ENCODE peak calls at places on chromosomes 1 and 21, in six cellular contexts. V, N, E, U, Z and B are unnamed samples.

GRCh38 chr1:173444757-173445156 is 32.4 kb upstream of the PRDX6 start:
- DNase-seq in E (no peak), V (no peak), N (no peak), Z (no peak), U (no peak), B (no peak)

GRCh38 chr1:33338495-33339211 is 17.8 kb upstream of the A3GALT2 start:
- DNase-seq in V (no peak), U (peak; percentile 87), E (no peak), N (no peak), Z (no peak), B (no peak)

GRCh38 chr1:175186371-175187160 is 6.0 kb downstream of the KIAA0040 start:
- DNase-seq in U (no peak), N (no peak), Z (no peak), V (no peak), E (no peak), B (no peak)

GRCh38 chr1:157302199-157302497 is 164.0 kb upstream of the ETV3 start:
- DNase-seq in Z (no peak), N (no peak), V (no peak), E (no peak), U (no peak), B (no peak)

GRCh38 chr1:91020486-91020885 is 1.3 kb downstream of the ZNF644 start:
- DNase-seq in U (peak; percentile 19), Z (no peak), N (no peak), E (no peak), V (no peak), B (no peak)

GRCh38 chr1:46797696-46798470 is 963 bp upstream of the CYP4B1 start:
- DNase-seq in E (no peak), Z (no peak), U (no peak), V (no peak), N (no peak), B (no peak)

GRCh38 chr1:178500091-178500770 is 3.5 kb upstream of the CLEC20A start:
- DNase-seq in E (peak; percentile 29), V (no peak), Z (no peak), U (no peak), N (no peak), B (no peak)

GRCh38 chr1:45236136-45236535 is 29.7 kb upstream of the ZSWIM5 start:
- DNase-seq in E (no peak), Z (no peak), U (no peak), N (no peak), V (no peak), B (no peak)

GRCh38 chr1:84698151-84698651 is 7.9 kb upstream of the SSX2IP start:
- DNase-seq in E (no peak), V (no peak), N (no peak), U (peak; percentile 94), Z (no peak), B (no peak)

GRCh38 chr1:8302181-8302681 is 15.7 kb upstream of the SLC45A1 start:
- DNase-seq in Z (no peak), U (no peak), V (no peak), E (no peak), N (no peak), B (no peak)

GRCh38 chr1:59422921-59423575 is 126.2 kb downstream of the FGGY start:
- DNase-seq in Z (no peak), U (no peak), E (no peak), N (peak; percentile 97), V (no peak), B (peak; percentile 45)

GRCh38 chr1:234500269-234500668 is 21.3 kb upstream of the TARBP1 start:
- DNase-seq in V (no peak), E (no peak), U (no peak), N (no peak), Z (no peak), B (no peak)

GRCh38 chr1:109381573-109381972 is 16.1 kb downstream of the SORT1 start:
- DNase-seq in N (no peak), U (no peak), V (no peak), E (no peak), Z (no peak), B (no peak)

GRCh38 chr1:203839081-203839480 is 22.3 kb upstream of the SNRPE start:
- DNase-seq in E (no peak), N (no peak), V (no peak), U (peak; percentile 76), Z (no peak), B (no peak)

GRCh38 chr1:156098782-156099181 is 15.7 kb upstream of the LMNA start:
- DNase-seq in N (no peak), V (no peak), Z (no peak), E (no peak), U (no peak), B (no peak)

GRCh38 chr1:156097499-156098178 is 15.4 kb upstream of the MEX3A start:
- DNase-seq in U (no peak), N (no peak), Z (no peak), E (no peak), V (no peak), B (no peak)

GRCh38 chr1:156099282-156099681 is 15.2 kb upstream of the LMNA start:
- DNase-seq in N (no peak), E (no peak), V (no peak), Z (no peak), U (no peak), B (no peak)

GRCh38 chr1:156096640-156097391 is 14.6 kb upstream of the MEX3A start:
- DNase-seq in U (peak; percentile 78), V (peak; percentile 85), E (peak; percentile 93), Z (peak; percentile 81), N (peak; percentile 72), B (peak; percentile 84)

GRCh38 chr1:156095906-156096508 is 13.7 kb upstream of the MEX3A start:
- DNase-seq in E (no peak), N (no peak), Z (no peak), V (no peak), U (no peak), B (no peak)
- TF ChIP-seq CTCF in E (no peak), N (no peak), Z (no peak), V (peak; percentile 1), U (no peak), B (no peak)

GRCh38 chr1:21834094-21834493 is 22.0 kb downstream of the LDLRAD2 start:
- DNase-seq in Z (no peak), V (no peak), N (no peak), E (no peak), U (no peak), B (no peak)
- TF ChIP-seq CTCF in Z (no peak), V (no peak), N (no peak), E (no peak), U (no peak), B (no peak)

DNA sequence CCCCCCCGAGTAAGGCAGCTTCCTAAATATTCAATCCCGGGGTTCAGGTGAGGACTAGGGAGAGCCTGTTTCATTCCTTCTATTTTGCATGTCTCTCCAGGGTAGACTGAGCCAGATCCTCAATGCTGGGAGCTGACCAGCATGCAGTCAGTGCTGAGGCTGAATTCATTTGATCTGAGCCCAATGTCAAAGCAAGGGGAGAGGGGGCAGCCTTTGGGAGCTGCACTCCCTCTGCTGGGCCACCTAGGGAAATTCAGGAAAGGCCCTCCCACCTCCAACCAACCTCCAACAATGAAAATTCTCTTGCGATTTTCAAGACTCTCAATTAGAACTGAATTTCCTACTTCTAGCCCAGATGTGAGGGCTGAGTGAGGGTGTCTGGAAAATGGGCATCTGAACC is 371.2 kb downstream of the NPHP4 start:
- DNase-seq in U (no peak), N (no peak), Z (no peak), V (no peak), E (peak; percentile 25), B (no peak)
- TF ChIP-seq CTCF in U (no peak), N (no peak), Z (no peak), V (no peak), E (peak; percentile 6), B (no peak)

DNA sequence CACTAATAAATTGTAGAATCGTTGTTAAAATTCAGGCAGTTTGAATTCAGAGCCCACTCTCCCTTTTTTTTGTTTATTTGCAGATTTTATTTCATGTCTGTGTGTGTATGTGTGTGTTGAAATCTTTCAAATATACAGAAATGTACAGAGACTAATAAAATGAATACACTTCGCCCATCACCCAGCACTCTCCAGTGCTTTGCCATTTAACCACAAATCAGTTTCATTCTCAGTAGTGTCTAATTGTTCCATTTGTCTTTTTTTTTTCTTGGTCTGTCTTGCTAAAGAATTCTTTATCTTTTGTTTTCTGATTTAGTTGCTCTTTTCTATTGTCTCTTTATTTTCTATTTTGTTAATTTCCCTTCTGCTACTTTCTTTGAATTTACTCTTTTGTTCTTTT is 99.7 kb downstream of the HIVEP3 start:
- DNase-seq in N (no peak), Z (no peak), U (no peak), V (no peak), E (no peak), B (no peak)
- TF ChIP-seq CTCF in N (no peak), Z (no peak), U (no peak), V (no peak), E (no peak), B (no peak)

GRCh38 chr1:31765041-31765467 is 914 bp upstream of the ADGRB2 start:
- DNase-seq in U (peak; percentile 19), V (no peak), Z (peak; percentile 52), N (no peak), E (no peak), B (no peak)
- TF ChIP-seq CTCF in U (peak; percentile 41), V (peak; percentile 39), Z (no peak), N (no peak), E (peak; percentile 27), B (no peak)

GRCh38 chr21:44931137-44931500 is 8.7 kb upstream of the SLX9 start:
- DNase-seq in U (no peak), V (peak; percentile 81), E (no peak), Z (peak; percentile 80), N (no peak), B (peak; percentile 79)

GRCh38 chr21:44931501-44932365 is 8.1 kb upstream of the SLX9 start:
- DNase-seq in V (peak; percentile 66), Z (peak; percentile 67), N (no peak), U (no peak), E (no peak), B (no peak)

GRCh38 chr21:44933938-44934260 is 5.9 kb upstream of the SLX9 start:
- DNase-seq in U (no peak), Z (no peak), N (no peak), V (no peak), E (no peak), B (no peak)

GRCh38 chr21:44933199-44933937 is 6.5 kb upstream of the SLX9 start:
- DNase-seq in V (no peak), E (no peak), Z (no peak), U (no peak), N (no peak), B (no peak)

GRCh38 chr21:44932366-44933181 is 7.3 kb upstream of the SLX9 start:
- DNase-seq in Z (peak; percentile 93), U (no peak), N (no peak), V (peak; percentile 88), E (no peak), B (peak; percentile 81)
- TF ChIP-seq CTCF in Z (peak; percentile 80), U (peak; percentile 61), N (no peak), V (peak; percentile 85), E (peak; percentile 58), B (peak; percentile 68)

GRCh38 chr1:208556461-208556860 is 312.3 kb upstream of the PLXNA2 start:
- DNase-seq in N (no peak), V (no peak), Z (no peak), U (no peak), E (no peak), B (no peak)

GRCh38 chr1:208557046-208557445 is 312.9 kb upstream of the PLXNA2 start:
- DNase-seq in N (no peak), E (no peak), U (no peak), Z (no peak), V (no peak), B (no peak)

GRCh38 chr1:208559597-208559996 is 315.4 kb upstream of the PLXNA2 start:
- DNase-seq in N (no peak), E (no peak), U (no peak), Z (no peak), V (no peak), B (no peak)

GRCh38 chr1:208562021-208562950 is 318.1 kb upstream of the PLXNA2 start:
- DNase-seq in E (no peak), Z (no peak), N (no peak), V (no peak), U (no peak), B (no peak)

GRCh38 chr1:208557695-208558094 is 313.5 kb upstream of the PLXNA2 start:
- DNase-seq in U (no peak), N (no peak), E (no peak), Z (no peak), V (no peak), B (no peak)
- TF ChIP-seq CTCF in U (no peak), N (no peak), E (no peak), Z (no peak), V (no peak), B (no peak)